ENCODE peak calls at places on chromosomes 7 and 10, in four cellular contexts. One of them, this sample, is unnamed.

GRCh38 chr10:95815701-95816100 is 59.7 kb downstream of the ENTPD1 start:
- DNase-seq in H9: no peak
- DNase-seq in mesendoderm: no peak
- DNase-seq in neuronal stem cell: no peak
- DNase-seq in this sample: no peak

GRCh38 chr7:20198295-20198694 is 18.9 kb downstream of the MACC1 start:
- DNase-seq in H9: no peak
- DNase-seq in mesendoderm: no peak
- DNase-seq in neuronal stem cell: no peak
- DNase-seq in this sample: no peak

GRCh38 chr10:88804083-88804812 is 1.7 kb downstream of the LIPM start:
- DNase-seq in H9: peak; percentile 39
- DNase-seq in mesendoderm: peak; percentile 84
- DNase-seq in neuronal stem cell: no peak
- DNase-seq in this sample: no peak

GRCh38 chr10:73894245-73894971 is 16.5 kb upstream of the PLAU start:
- DNase-seq in H9: no peak
- DNase-seq in mesendoderm: no peak
- DNase-seq in neuronal stem cell: no peak
- DNase-seq in this sample: peak; percentile 85

GRCh38 chr7:140645166-140645565 is 4.6 kb upstream of the DENND2A start:
- DNase-seq in H9: peak; percentile 76
- DNase-seq in mesendoderm: peak; percentile 63
- DNase-seq in neuronal stem cell: no peak
- DNase-seq in this sample: no peak

GRCh38 chr10:35276918-35277317 is 59.4 kb upstream of the CCNY start:
- DNase-seq in H9: no peak
- DNase-seq in mesendoderm: peak; percentile 19
- DNase-seq in neuronal stem cell: no peak
- DNase-seq in this sample: no peak

GRCh38 chr7:13240349-13240748 is 552.9 kb downstream of the ARL4A start:
- DNase-seq in H9: peak; percentile 31
- DNase-seq in mesendoderm: peak; percentile 82
- DNase-seq in neuronal stem cell: no peak
- DNase-seq in this sample: peak; percentile 51

GRCh38 chr7:26534649-26535482 is 243.2 kb downstream of the SNX10 start:
- DNase-seq in H9: no peak
- DNase-seq in mesendoderm: no peak
- DNase-seq in neuronal stem cell: no peak
- DNase-seq in this sample: no peak

GRCh38 chr10:121672733-121673132 is 74.5 kb upstream of the FGFR2 start:
- DNase-seq in H9: no peak
- DNase-seq in mesendoderm: no peak
- DNase-seq in neuronal stem cell: no peak
- DNase-seq in this sample: no peak

DNA sequence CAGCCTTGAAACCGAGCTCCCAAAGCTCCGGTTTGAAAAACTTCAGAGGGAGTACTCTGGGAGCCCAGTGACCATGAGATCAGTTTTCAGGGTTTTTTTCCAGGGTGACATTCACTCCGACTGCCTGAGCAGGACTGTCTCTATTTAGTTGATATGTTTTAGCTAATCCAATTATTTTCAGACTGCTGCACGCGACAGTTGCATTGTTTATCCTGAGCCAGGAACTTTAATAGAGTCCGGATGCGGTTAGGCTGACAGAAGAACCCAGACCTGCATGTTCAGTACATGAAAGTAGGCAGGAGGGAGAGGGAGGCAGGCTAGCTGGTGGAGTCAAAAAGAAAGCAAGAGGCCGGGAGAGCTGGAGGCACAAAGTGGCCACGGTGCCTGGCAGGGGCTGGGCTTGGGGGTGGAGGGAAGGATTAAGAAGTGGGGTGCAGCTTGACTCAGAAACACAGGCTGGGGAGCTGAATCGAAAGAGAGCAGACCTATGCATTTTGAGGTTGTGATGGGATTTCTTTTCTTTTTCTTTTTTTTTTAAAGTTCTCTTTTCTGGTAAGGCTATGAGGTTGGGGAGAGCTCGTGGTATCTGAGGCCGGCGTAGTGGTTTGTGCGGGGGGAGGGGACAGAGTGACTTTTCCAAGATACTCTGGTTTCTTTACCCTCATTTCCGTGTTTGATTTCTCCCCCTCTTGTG is 5.7 kb downstream of the GATA3 start:
- DNase-seq in H9: peak; percentile 33
- DNase-seq in mesendoderm: no peak
- DNase-seq in neuronal stem cell: peak; percentile 69
- DNase-seq in this sample: peak; percentile 25
- H3K18ac ChIP-seq in H9: no peak overlapping the region
- H3K18ac ChIP-seq in mesendoderm: peak overlapping the region; percentile 2
- H3K18ac ChIP-seq in neuronal stem cell: no peak overlapping the region
- H3K18ac ChIP-seq in this sample: no peak overlapping the region

GRCh38 chr10:31157125-31157983 is 125.7 kb upstream of the ZNF438 start:
- DNase-seq in H9: no peak
- DNase-seq in mesendoderm: no peak
- DNase-seq in neuronal stem cell: no peak
- DNase-seq in this sample: peak; percentile 85
- H3K18ac ChIP-seq in H9: no peak overlapping the region
- H3K18ac ChIP-seq in mesendoderm: no peak overlapping the region
- H3K18ac ChIP-seq in neuronal stem cell: peak overlapping the region; percentile 22
- H3K18ac ChIP-seq in this sample: peak overlapping the region; percentile 53

DNA sequence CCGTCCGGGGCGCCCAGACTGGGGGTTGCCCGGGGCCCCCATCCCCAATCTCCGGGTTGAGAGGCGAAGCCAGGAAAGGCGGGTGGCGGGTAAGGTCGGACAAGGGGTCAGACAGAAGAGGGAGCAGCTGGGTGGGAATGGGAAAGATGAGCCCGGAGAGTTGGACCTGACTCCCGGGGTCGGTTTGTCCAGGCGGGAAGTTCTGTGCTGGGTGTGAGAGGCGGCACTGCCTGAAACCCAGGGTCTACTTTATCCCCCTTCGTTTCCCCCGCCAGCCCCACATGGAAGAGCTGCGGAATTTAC is 675 bp downstream of the SLC4A2 start:
- DNase-seq in H9: peak; percentile 56
- DNase-seq in mesendoderm: peak; percentile 71
- DNase-seq in neuronal stem cell: no peak
- DNase-seq in this sample: no peak
- H3K18ac ChIP-seq in H9: no peak overlapping the region
- H3K18ac ChIP-seq in mesendoderm: peak overlapping the region; percentile 61
- H3K18ac ChIP-seq in neuronal stem cell: peak overlapping the region; percentile 94
- H3K18ac ChIP-seq in this sample: peak overlapping the region; percentile 22

DNA sequence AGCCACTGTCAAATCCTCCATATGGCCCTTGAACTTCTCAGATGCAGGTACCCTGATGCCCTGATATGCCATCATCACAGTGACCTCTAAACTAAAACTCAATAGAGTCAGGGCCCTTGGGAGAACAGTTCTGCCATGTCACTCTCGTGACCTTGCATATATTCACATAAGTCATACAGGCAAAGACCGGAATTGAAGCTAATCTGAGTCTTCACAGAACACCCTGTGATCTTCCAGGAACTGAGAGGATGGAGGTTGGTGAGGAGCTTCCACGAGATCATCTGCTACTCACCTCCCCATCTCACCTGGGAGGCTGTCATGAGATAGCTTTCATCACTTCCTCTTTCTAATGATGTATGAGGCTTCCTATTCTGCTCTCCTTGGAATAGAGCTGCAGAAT is 228.7 kb upstream of the CCDC6 start:
- DNase-seq in H9: no peak
- DNase-seq in mesendoderm: no peak
- DNase-seq in neuronal stem cell: no peak
- DNase-seq in this sample: no peak
- H3K18ac ChIP-seq in H9: no peak overlapping the region
- H3K18ac ChIP-seq in mesendoderm: no peak overlapping the region
- H3K18ac ChIP-seq in neuronal stem cell: no peak overlapping the region
- H3K18ac ChIP-seq in this sample: no peak overlapping the region

This sample was measured in IMR-90.